ENCODE peak calls at places on chromosomes 6 and 20, in four cellular contexts. W is brain microvascular endothelial cell, U is T47D, B is sciatic nerve. M is an unnamed sample.

GRCh38 chr20:23605867-23606651 is at the start of gene CST9:
- DNase-seq in U (no peak), B (no peak), W (no peak), M (no peak)

GRCh38 chr6:25192562-25192961 is 86.6 kb upstream of the CARMIL1 start:
- DNase-seq in B (no peak), U (no peak), W (no peak), M (no peak)

GRCh38 chr6:42163941-42164340 is 9.2 kb upstream of the GUCA1A start:
- DNase-seq in W (no peak), B (no peak), U (no peak), M (no peak)

GRCh38 chr6:95578106-95578410 is 723 bp downstream of the MANEA start:
- DNase-seq in W (no peak), U (no peak), B (no peak), M (peak)

GRCh38 chr6:4327841-4328240 is 192.5 kb upstream of the ECI2 start:
- DNase-seq in W (no peak), B (no peak), U (no peak), M (no peak)

GRCh38 chr6:138920906-138921305 is 67.1 kb downstream of the REPS1 start:
- DNase-seq in W (no peak), U (no peak), B (no peak), M (no peak)

GRCh38 chr6:170132561-170132991 is 158.3 kb downstream of the DLL1 start:
- DNase-seq in U (no peak), W (no peak), B (peak), M (no peak)

GRCh38 chr20:19619904-19620430 is 138.1 kb upstream of the RIN2 start:
- DNase-seq in W (no peak), B (no peak), U (no peak), M (no peak)

GRCh38 chr6:7758456-7758855 is 32.6 kb downstream of the BMP6 start:
- DNase-seq in W (peak), U (no peak), B (no peak), M (no peak)

GRCh38 chr6:158031445-158032353 is 50.0 kb downstream of the SYNJ2 start:
- DNase-seq in W (peak), B (peak), U (no peak), M (peak)

GRCh38 chr20:60035486-60035885 is 77.3 kb downstream of the CDH26 start:
- DNase-seq in U (no peak), B (no peak), W (no peak), M (no peak)

GRCh38 chr20:45097485-45098095 is 3.3 kb downstream of the KCNS1 start:
- DNase-seq in U (no peak), W (no peak), B (no peak), M (peak)

GRCh38 chr6:114315841-114316595 is 26.8 kb downstream of the HS3ST5 start:
- DNase-seq in U (no peak), W (no peak), B (no peak), M (no peak)

GRCh38 chr20:64077094-64077493 is 2.2 kb downstream of the RGS19 start:
- DNase-seq in W (no peak), B (no peak), U (no peak), M (peak)

GRCh38 chr6:167152858-167153257 is 4.9 kb downstream of the GPR31 start:
- DNase-seq in B (no peak), U (no peak), W (no peak), M (peak)

GRCh38 chr6:149897855-149898744 is at the start of gene RAET1E:
- DNase-seq in B (peak), W (no peak), U (peak), M (no peak)

GRCh38 chr6:119445666-119446622 is 96.4 kb upstream of the MAN1A1 start:
- DNase-seq in W (peak), B (no peak), U (no peak), M (peak)

GRCh38 chr6:168354338-168354737 is 34.8 kb upstream of the DACT2 start:
- DNase-seq in U (no peak), B (no peak), W (no peak), M (no peak)

GRCh38 chr6:51574040-51574439 is 513.4 kb downstream of the PKHD1 start:
- DNase-seq in U (no peak), B (no peak), W (no peak), M (no peak)

GRCh38 chr6:137728386-137729349 is 138.4 kb upstream of the TNFAIP3 start:
- DNase-seq in W (peak), B (no peak), U (peak), M (no peak)

GRCh38 chr6:125924169-125924568 is 32.4 kb upstream of the HINT3 start:
- DNase-seq in U (peak), B (no peak), W (no peak), M (no peak)

GRCh38 chr6:109308018-109308492 is 74.2 kb downstream of the CD164 start:
- DNase-seq in U (no peak), W (peak), B (no peak), M (no peak)

GRCh38 chr20:24580006-24580405 is 110.6 kb downstream of the SYNDIG1 start:
- DNase-seq in U (no peak), B (no peak), W (no peak), M (no peak)

GRCh38 chr6:102195311-102195710 is 801.8 kb downstream of the GRIK2 start:
- DNase-seq in W (no peak), U (no peak), B (no peak), M (no peak)

GRCh38 chr20:59495166-59495565 is 109.2 kb upstream of the PHACTR3 start:
- DNase-seq in W (no peak), U (no peak), B (no peak), M (no peak)

GRCh38 chr6:56535626-56536025 is 107.1 kb downstream of the DST start:
- DNase-seq in U (no peak), W (no peak), B (no peak), M (no peak)

GRCh38 chr6:12051861-12052368 is 39.8 kb downstream of the HIVEP1 start:
- DNase-seq in U (no peak), B (no peak), W (no peak), M (peak)

GRCh38 chr6:30684386-30685156 is 1.9 kb downstream of the PPP1R18 start:
- DNase-seq in W (no peak), U (no peak), B (peak), M (peak)

GRCh38 chr20:59122377-59122932 is 41.2 kb upstream of the ZNF831 start:
- DNase-seq in U (no peak), B (no peak), W (no peak), M (no peak)

GRCh38 chr6:155050311-155050710 is 55.2 kb downstream of the TIAM2 start:
- DNase-seq in W (peak), U (no peak), B (no peak), M (peak)

GRCh38 chr6:116253505-116254296 is at the start of gene TSPYL4:
- DNase-seq in U (peak), B (peak), W (peak), M (peak)

GRCh38 chr6:169073311-169073710 is 180.3 kb downstream of the THBS2 start:
- DNase-seq in U (no peak), B (no peak), W (peak), M (no peak)

M was measured in GM12865.